ENCODE peak calls at places on chromosomes 2 and 18, in nine cellular contexts. L is aorta, O is IMR-90, K is upper lobe of right lung, Q is esophagus muscularis mucosa, U is uterus, N is neuronal stem cell, V is PC-3, I is ovary. D is an unnamed sample.

GRCh38 chr2:150228936-150229335 is 258.5 kb downstream of the RND3 start:
- DNase-seq in L (no peak), O (no peak), K (no peak), Q (no peak), U (no peak), N (no peak), V (peak; percentile 56), I (no peak), D (no peak)

GRCh38 chr18:49089049-49089448 is 138.3 kb upstream of the SMAD7 start:
- DNase-seq in L (no peak), O (no peak), K (no peak), Q (no peak), U (no peak), N (no peak), V (no peak), I (no peak), D (no peak)

GRCh38 chr18:28112056-28112470 is 64.9 kb downstream of the CDH2 start:
- DNase-seq in L (no peak), O (peak; percentile 89), K (no peak), Q (no peak), U (no peak), N (no peak), V (peak; percentile 63), I (no peak), D (no peak)

GRCh38 chr18:62018034-62018760 is 125.4 kb upstream of the RNF152 start:
- DNase-seq in L (peak; percentile 78), O (peak; percentile 95), K (no peak), Q (no peak), U (peak; percentile 83), N (no peak), V (no peak), I (peak; percentile 75), D (peak; percentile 90)

GRCh38 chr2:216535454-216535995 is 36.9 kb downstream of the RPL37A start:
- DNase-seq in L (peak; percentile 81), O (peak; percentile 99), K (no peak), Q (peak; percentile 94), U (peak; percentile 89), N (no peak), V (peak; percentile 40), I (peak; percentile 85), D (peak; percentile 67)

GRCh38 chr2:216539120-216539519 is 40.5 kb downstream of the RPL37A start:
- DNase-seq in L (no peak), O (no peak), K (no peak), Q (no peak), U (no peak), N (no peak), V (no peak), I (no peak), D (no peak)

GRCh38 chr2:27241761-27242613 is 20.9 kb downstream of the SLC30A3 start:
- DNase-seq in L (no peak), O (no peak), K (no peak), Q (no peak), U (no peak), N (no peak), V (no peak), I (no peak), D (peak; percentile 21)

GRCh38 chr2:231883468-231883881 is 42.7 kb downstream of the NPPC start:
- DNase-seq in L (no peak), O (no peak), K (no peak), Q (no peak), U (no peak), N (no peak), V (no peak), I (no peak), D (no peak)

GRCh38 chr2:207245526-207245925 is 79.8 kb upstream of the KLF7 start:
- DNase-seq in L (no peak), O (no peak), K (no peak), Q (no peak), U (no peak), N (no peak), V (no peak), I (no peak), D (no peak)

GRCh38 chr2:42493885-42494433 is at the start of gene KCNG3:
- DNase-seq in L (peak; percentile 66), O (peak; percentile 12), K (peak; percentile 87), Q (no peak), U (peak; percentile 63), N (peak; percentile 70), V (peak; percentile 65), I (peak; percentile 84), D (peak; percentile 79)

GRCh38 chr18:42113529-42114191 is 158.6 kb downstream of the PIK3C3 start:
- DNase-seq in L (no peak), O (peak; percentile 39), K (no peak), Q (no peak), U (no peak), N (no peak), V (no peak), I (no peak), D (no peak)

DNA sequence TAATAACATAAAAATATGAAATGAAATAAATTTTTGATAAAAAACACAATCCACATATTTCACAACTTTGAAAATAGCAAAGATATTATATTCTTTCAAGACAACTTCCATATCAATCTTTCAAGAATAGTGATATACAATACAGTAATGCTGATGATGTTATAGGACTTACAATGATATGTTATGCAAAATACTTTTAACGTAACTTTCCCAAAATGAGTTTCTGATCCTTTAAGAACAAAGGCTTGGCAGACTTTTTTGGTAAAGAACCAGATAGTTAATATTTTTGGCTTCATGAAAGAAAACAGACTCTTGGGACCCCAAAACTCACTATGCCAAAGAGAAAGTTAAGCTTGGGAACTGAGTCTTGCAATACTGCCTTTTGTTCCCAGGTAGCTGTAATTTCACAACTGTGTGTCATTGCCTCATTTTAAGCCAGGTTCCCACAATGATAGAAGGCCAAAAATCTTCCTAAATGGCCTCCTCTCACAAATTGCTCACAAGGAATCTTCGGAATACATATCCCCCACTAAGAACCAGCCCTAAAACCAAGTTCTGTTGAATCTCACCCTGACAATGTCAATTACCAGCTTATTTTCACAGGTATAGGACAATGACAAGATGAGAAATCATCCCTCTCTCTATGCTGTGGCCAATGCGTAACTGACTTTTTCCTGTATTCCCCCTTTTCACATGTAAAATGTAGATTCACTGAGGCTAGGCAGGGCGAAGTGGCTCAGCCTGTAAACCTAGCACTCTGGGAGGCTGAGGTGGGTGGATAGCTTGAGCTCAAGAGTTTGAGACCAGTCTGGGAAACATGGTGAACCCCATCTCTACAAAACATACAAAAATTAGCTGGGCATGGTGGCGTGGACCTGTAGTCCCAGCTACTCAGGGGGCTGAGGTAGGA is 54.8 kb upstream of the STRN start:
- DNase-seq in L (no peak), O (peak; percentile 39), K (no peak), Q (no peak), U (no peak), N (no peak), V (no peak), I (no peak), D (no peak)
- H3K27ac ChIP-seq in L (peak overlapping the region; percentile 4), O (peak overlapping the region; percentile 47), K (peak overlapping the region; percentile 32), Q (peak overlapping the region; percentile 28), U (peak overlapping the region; percentile 70), N (no peak overlapping the region), V (no peak overlapping the region), I (peak overlapping the region; percentile 28), D (peak overlapping the region; percentile 70)

GRCh38 chr2:98474979-98475632 is 30.4 kb downstream of the INPP4A start:
- DNase-seq in L (no peak), O (no peak), K (no peak), Q (no peak), U (no peak), N (no peak), V (no peak), I (no peak), D (no peak)

GRCh38 chr2:98472132-98472650 is 27.5 kb downstream of the INPP4A start:
- DNase-seq in L (no peak), O (no peak), K (no peak), Q (no peak), U (no peak), N (no peak), V (no peak), I (no peak), D (no peak)

GRCh38 chr2:98476192-98476868 is 31.7 kb downstream of the INPP4A start:
- DNase-seq in L (no peak), O (peak; percentile 54), K (no peak), Q (no peak), U (no peak), N (no peak), V (peak; percentile 63), I (no peak), D (no peak)

GRCh38 chr2:98472961-98473746 is 28.5 kb downstream of the INPP4A start:
- DNase-seq in L (no peak), O (no peak), K (no peak), Q (no peak), U (no peak), N (no peak), V (no peak), I (no peak), D (no peak)

DNA sequence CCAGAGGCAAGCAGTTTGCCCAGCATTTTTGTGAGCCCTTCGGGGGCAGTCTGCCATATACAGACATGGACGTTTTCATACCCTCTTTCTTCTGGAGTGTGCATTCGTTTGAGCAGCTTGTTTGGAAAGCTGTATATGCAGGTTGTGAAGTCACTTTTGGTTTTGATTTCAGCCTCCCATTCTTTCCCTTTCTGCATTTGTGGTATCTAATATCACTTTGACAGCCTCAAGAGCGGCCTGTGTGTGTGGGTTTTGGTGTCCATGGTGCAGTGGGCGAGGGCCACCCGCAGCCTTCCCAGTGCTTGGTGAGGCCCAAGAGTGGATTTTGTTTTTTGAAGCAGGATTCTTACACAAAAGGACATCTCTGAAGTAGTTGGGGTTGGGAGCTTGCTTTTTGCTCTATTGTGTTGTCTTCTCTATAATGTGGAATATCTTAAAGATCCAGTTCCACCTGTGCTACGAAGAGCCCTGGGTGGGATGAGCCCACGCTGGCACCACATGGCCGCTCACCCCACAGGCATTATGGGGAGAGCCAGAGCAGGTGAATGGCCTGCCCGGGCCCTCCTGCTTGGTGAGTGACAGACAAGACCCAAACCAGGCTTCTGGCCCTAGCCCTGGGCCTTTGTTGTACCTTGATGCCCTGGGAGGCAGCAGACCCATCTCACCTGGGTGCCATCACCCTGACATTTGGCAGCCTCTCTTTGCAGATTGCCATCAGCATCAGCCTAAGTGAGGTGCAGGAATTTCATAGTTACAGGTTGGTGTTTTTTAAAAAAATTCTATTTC is 29.5 kb downstream of the INPP4A start:
- DNase-seq in L (no peak), O (no peak), K (no peak), Q (no peak), U (no peak), N (no peak), V (no peak), I (no peak), D (no peak)
- H3K4me1 ChIP-seq in L (no peaks in the 10 kb centered on the region), O (peaks cover 4% of the 10 kb centered on the region), K (peaks cover 52% of the 10 kb centered on the region), Q (peaks cover 64% of the 10 kb centered on the region), U (peaks cover 4% of the 10 kb centered on the region), N (peaks cover 2% of the 10 kb centered on the region), V (peaks cover 21% of the 10 kb centered on the region), I (peaks cover 8% of the 10 kb centered on the region), D (peaks cover 23% of the 10 kb centered on the region)

DNA sequence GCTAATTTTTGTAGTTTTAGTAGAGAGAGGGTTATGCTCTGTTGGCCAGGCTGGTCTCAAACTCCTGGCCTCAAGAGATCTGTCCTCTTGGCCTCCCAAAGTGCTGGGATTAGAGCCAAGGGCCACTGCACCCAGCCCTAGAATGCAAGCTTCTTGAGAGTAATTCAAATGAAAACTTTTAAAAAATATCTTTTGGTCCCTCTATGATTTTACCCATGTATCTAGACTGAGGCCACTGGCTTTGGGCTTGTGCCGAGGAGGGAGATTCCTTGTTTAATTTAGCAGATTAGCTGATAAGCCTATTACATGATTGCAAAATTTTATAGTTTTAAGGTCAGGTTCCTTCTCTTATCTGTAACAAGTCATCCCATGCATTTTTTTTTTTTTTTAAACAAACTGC is 59.5 kb upstream of the CCDC195 start:
- DNase-seq in L (no peak), O (no peak), K (no peak), Q (no peak), U (no peak), N (no peak), V (no peak), I (no peak), D (no peak)
- H3K27ac ChIP-seq in L (no peak overlapping the region), O (no peak overlapping the region), K (no peak overlapping the region), Q (no peak overlapping the region), U (no peak overlapping the region), N (no peak overlapping the region), V (no peak overlapping the region), I (no peak overlapping the region), D (no peak overlapping the region)

GRCh38 chr2:45963816-45964215 is 312.3 kb downstream of the PRKCE start:
- DNase-seq in L (no peak), O (no peak), K (no peak), Q (no peak), U (no peak), N (no peak), V (no peak), I (no peak), D (no peak)
- H3K4me1 ChIP-seq in L (peaks cover 4% of the 10 kb centered on the region), O (peaks cover 18% of the 10 kb centered on the region), K (peaks cover 40% of the 10 kb centered on the region), Q (peaks cover 34% of the 10 kb centered on the region), U (peaks cover 6% of the 10 kb centered on the region), N (no peaks in the 10 kb centered on the region), V (peaks cover 52% of the 10 kb centered on the region), I (peaks cover 12% of the 10 kb centered on the region), D (peaks cover 17% of the 10 kb centered on the region)